ENCODE peak calls at places on chromosomes 5 and 9, in seven cellular contexts. N is HepG2, P is GM23248, L is H9, E is HCT116, H is trophoblast cell, Y is IMR-90. I is an unnamed sample.

GRCh38 chr5:139664273-139664693 is 16.1 kb downstream of the CXXC5 start:
- DNase-seq in N (no peak), P (no peak), L (no peak), E (no peak), H (peak), Y (no peak), I (no peak)

GRCh38 chr5:170534177-170534576 is 30.4 kb downstream of the KCNIP1 start:
- DNase-seq in N (no peak), P (no peak), L (no peak), E (no peak), H (peak), Y (no peak), I (no peak)

GRCh38 chr5:56126487-56127179 is 106.5 kb downstream of the ANKRD55 start:
- DNase-seq in N (no peak), P (no peak), L (no peak), E (no peak), H (no peak), Y (peak), I (no peak)

GRCh38 chr5:68173007-68173406 is 42.5 kb upstream of the PIK3R1 start:
- DNase-seq in N (no peak), P (no peak), L (no peak), E (no peak), H (peak), Y (no peak), I (no peak)

GRCh38 chr9:124834586-124834985 is 18.7 kb upstream of the WDR38 start:
- DNase-seq in N (no peak), P (peak), L (no peak), E (peak), H (no peak), Y (peak), I (peak)

GRCh38 chr5:128228506-128228905 is 144.9 kb downstream of the SLC12A2 start:
- DNase-seq in N (no peak), P (peak), L (no peak), E (no peak), H (no peak), Y (peak), I (no peak)

GRCh38 chr9:113619156-113619861 is 155.8 kb downstream of the RGS3 start:
- DNase-seq in N (no peak), P (no peak), L (peak), E (no peak), H (no peak), Y (no peak), I (no peak)

GRCh38 chr9:123460091-123460490 is 104.1 kb downstream of the CRB2 start:
- DNase-seq in N (no peak), P (peak), L (no peak), E (no peak), H (no peak), Y (no peak), I (no peak)

GRCh38 chr9:125397736-125398135 is 136.1 kb downstream of the GAPVD1 start:
- DNase-seq in N (no peak), P (peak), L (peak), E (no peak), H (no peak), Y (no peak), I (no peak)

GRCh38 chr5:92070786-92071185 is 687.7 kb upstream of the ARRDC3 start:
- DNase-seq in N (no peak), P (no peak), L (no peak), E (no peak), H (no peak), Y (no peak), I (no peak)

GRCh38 chr9:92711844-92712243 is 41.9 kb upstream of the IPPK start:
- DNase-seq in N (no peak), P (no peak), L (no peak), E (no peak), H (no peak), Y (no peak), I (no peak)

GRCh38 chr5:98425626-98426025 is 347.8 kb upstream of the RGMB start:
- DNase-seq in N (no peak), P (no peak), L (no peak), E (no peak), H (no peak), Y (no peak), I (no peak)

GRCh38 chr5:107598958-107599357 is 71.8 kb downstream of the EFNA5 start:
- DNase-seq in N (peak), P (no peak), L (no peak), E (no peak), H (peak), Y (no peak), I (no peak)

GRCh38 chr5:93545872-93546271 is 35.1 kb downstream of the NR2F1-AS1 start:
- DNase-seq in N (no peak), P (no peak), L (no peak), E (no peak), H (no peak), Y (no peak), I (no peak)

GRCh38 chr5:9877473-9877872 is 247.3 kb upstream of the TAS2R1 start:
- DNase-seq in N (no peak), P (peak), L (no peak), E (no peak), H (no peak), Y (no peak), I (no peak)

GRCh38 chr5:55679556-55679955 is 32.6 kb downstream of the SLC38A9 start:
- DNase-seq in N (no peak), P (no peak), L (no peak), E (no peak), H (no peak), Y (peak), I (no peak)

GRCh38 chr5:124596595-124597388 is 149.6 kb downstream of the ZNF608 start:
- DNase-seq in N (peak), P (peak), L (no peak), E (peak), H (peak), Y (peak), I (peak)

GRCh38 chr5:132470596-132470995 is 20.0 kb downstream of the IRF1 start:
- DNase-seq in N (no peak), P (no peak), L (no peak), E (no peak), H (no peak), Y (no peak), I (no peak)

GRCh38 chr9:86122309-86122708 is 23.0 kb upstream of the GOLM1 start:
- DNase-seq in N (peak), P (no peak), L (peak), E (no peak), H (no peak), Y (no peak), I (no peak)

GRCh38 chr5:168578006-168578405 is 1.2 kb downstream of the PANK3 start:
- DNase-seq in N (no peak), P (peak), L (no peak), E (no peak), H (peak), Y (peak), I (no peak)

GRCh38 chr9:117464941-117465616 is 50.2 kb upstream of the ASTN2 start:
- DNase-seq in N (no peak), P (no peak), L (no peak), E (no peak), H (no peak), Y (no peak), I (no peak)

GRCh38 chr9:134709512-134710270 is 68.1 kb downstream of the COL5A1 start:
- DNase-seq in N (no peak), P (peak), L (no peak), E (no peak), H (no peak), Y (peak), I (no peak)

GRCh38 chr9:91374939-91375338 is 13.2 kb upstream of the AUH start:
- DNase-seq in N (no peak), P (peak), L (no peak), E (no peak), H (no peak), Y (peak), I (no peak)

GRCh38 chr9:91379461-91379860 is 17.7 kb upstream of the AUH start:
- DNase-seq in N (no peak), P (no peak), L (no peak), E (no peak), H (peak), Y (no peak), I (no peak)

GRCh38 chr9:91378695-91379127 is 17.0 kb upstream of the AUH start:
- DNase-seq in N (no peak), P (peak), L (no peak), E (no peak), H (peak), Y (peak), I (no peak)

DNA sequence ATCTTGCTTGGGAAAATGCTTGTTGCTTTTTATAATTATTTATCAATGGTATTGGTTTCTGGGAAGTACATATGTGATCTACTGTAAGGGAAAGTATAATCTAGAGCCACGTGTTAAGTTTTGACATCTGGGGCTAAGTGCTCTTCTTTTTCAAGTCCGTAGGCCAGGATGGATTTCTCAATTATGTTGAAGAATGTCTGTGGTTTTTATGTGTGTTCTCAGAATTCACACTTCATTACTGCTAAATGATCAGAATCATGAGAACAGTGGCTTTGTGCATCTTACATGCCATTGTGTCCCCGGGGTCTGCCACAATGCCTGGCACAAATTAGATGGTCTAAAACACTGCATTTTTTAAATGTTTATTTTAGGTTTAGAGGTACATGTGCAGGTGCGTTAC is 14.5 kb upstream of the AUH start:
- DNase-seq in N (no peak), P (no peak), L (no peak), E (no peak), H (no peak), Y (no peak), I (no peak)
- H2AFZ ChIP-seq in N (no peak), P (no peak), L (no peak), E (no peak), H (no peak), Y (no peak), I (no peak)

GRCh38 chr9:127035423-127035822 is 87.0 kb downstream of the ANGPTL2 start:
- DNase-seq in N (no peak), P (peak), L (no peak), E (no peak), H (no peak), Y (peak), I (no peak)

GRCh38 chr9:127033784-127034183 is 88.7 kb downstream of the ANGPTL2 start:
- DNase-seq in N (no peak), P (peak), L (no peak), E (no peak), H (no peak), Y (peak), I (no peak)

GRCh38 chr9:127036437-127036836 is 86.0 kb downstream of the ANGPTL2 start:
- DNase-seq in N (no peak), P (no peak), L (no peak), E (no peak), H (no peak), Y (no peak), I (no peak)

GRCh38 chr9:127034691-127035090 is 87.7 kb downstream of the ANGPTL2 start:
- DNase-seq in N (no peak), P (no peak), L (no peak), E (no peak), H (no peak), Y (no peak), I (no peak)

DNA sequence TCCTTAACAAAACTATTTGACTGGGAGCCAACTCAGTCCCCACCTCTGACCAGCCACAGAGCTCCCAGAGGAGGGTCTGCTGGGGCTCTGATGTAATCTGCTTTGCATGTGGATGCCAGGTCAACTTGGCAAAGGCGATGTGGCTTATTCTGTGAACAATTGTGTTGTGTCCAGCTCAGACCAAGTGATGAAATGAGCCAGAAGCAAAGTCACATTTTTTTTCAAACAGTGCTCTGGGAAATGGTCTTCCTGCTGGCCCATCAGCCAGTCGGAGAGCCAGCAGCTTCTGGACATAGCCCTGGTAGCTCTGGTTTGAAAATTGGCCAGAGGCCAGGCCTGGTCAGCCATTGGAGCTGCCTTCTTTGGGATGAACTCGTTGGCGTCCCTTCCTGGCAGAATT is 86.5 kb downstream of the ANGPTL2 start:
- DNase-seq in N (no peak), P (peak), L (no peak), E (no peak), H (no peak), Y (no peak), I (no peak)
- H2AFZ ChIP-seq in N (no peak), P (no peak), L (no peak), E (no peak), H (no peak), Y (no peak), I (no peak)

GRCh38 chr9:76866689-76867088 is 39.2 kb downstream of the PRUNE2 start:
- DNase-seq in N (no peak), P (peak), L (no peak), E (no peak), H (peak), Y (peak), I (no peak)
- H2AFZ ChIP-seq in N (no peak), P (no peak), L (no peak), E (peak), H (no peak), Y (peak), I (peak)

DNA sequence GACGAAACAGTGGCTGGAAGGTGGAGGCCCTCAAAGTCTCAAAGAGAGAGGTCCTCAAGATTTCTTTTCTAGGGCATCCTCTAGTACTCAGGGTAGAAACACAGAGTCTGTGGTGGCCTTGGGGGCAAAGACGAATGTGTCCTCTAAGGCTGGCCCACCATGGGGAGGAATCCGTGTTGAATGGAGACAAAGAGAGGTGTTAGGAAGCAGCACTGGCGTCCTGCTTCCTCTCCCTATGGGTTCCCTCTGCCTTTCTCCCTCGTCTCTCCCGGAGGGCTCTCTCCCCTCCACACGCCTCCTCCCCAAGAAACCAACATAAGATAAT is 333.7 kb downstream of the CWC27 start:
- DNase-seq in N (no peak), P (no peak), L (peak), E (no peak), H (no peak), Y (no peak), I (no peak)
- H2AFZ ChIP-seq in N (peak), P (peak), L (no peak), E (no peak), H (peak), Y (peak), I (peak)

GRCh38 chr5:148923023-148923422 is 96.6 kb downstream of the ADRB2 start:
- DNase-seq in N (no peak), P (no peak), L (no peak), E (no peak), H (no peak), Y (no peak), I (no peak)
- H2AFZ ChIP-seq in N (no peak), P (no peak), L (no peak), E (no peak), H (no peak), Y (no peak), I (no peak)

DNA sequence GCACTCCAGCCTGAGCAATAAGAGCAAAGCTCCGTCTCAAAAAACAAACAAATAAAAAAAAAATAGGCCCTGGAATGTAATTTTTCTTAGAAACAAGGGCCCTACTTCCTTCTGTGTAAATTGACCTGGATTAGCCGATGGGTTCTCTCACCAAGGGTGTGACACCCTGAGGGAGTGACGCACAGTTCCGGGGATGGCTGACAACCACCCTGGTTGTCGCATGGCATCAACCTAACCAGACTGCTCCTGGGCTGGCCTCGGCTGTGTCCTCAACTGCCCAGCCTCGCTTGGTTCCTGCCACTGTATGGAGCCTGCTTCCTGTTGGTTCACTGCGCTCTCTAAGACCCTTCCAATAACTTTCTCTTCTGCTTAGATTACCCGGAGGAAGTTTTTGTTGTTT is 51.2 kb upstream of the SPATA31D4 start:
- DNase-seq in N (no peak), P (no peak), L (no peak), E (no peak), H (no peak), Y (no peak), I (no peak)
- H2AFZ ChIP-seq in N (no peak), P (no peak), L (no peak), E (no peak), H (no peak), Y (no peak), I (no peak)

GRCh38 chr5:36701085-36701691 is 94.8 kb downstream of the SLC1A3 start:
- DNase-seq in N (no peak), P (no peak), L (no peak), E (no peak), H (no peak), Y (no peak), I (no peak)
- H2AFZ ChIP-seq in N (no peak), P (no peak), L (no peak), E (no peak), H (no peak), Y (no peak), I (no peak)

DNA sequence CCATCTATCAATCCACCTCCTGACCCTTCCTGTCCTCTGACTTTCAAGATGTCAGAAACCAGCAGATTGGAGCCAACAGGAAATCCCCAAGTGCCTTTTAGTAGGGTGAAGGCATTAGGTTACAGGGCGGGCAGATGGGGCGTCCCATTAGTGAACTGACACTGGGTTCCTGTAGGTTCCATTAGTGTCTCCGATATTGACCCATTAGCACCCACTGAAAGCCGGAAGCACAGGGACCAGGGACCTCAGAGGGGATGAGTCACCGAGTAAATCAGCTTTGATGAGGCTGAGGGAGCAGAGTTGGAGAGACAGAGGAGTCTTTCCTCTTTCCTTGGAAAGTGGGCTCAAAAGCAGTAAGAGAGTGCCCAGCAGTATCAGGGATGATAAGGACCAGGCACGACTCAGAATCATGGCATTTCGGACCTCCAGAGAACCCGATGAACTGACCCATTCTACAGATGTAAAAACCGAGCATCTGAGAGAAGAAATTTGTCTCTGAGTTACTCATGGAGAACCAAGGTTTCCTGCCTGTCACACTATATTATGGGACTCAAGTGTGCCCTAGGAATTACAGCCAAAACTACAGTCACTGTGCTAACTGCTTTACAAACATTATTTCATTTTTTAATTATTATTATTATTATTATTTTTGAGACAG is 47.2 kb upstream of the FABP6 start:
- DNase-seq in N (no peak), P (peak), L (no peak), E (no peak), H (no peak), Y (no peak), I (no peak)
- H2AFZ ChIP-seq in N (no peak), P (peak), L (no peak), E (peak), H (no peak), Y (peak), I (no peak)

I was measured in keratinocyte.